ENCODE peak calls at places on chromosomes 12 and 14, in nine cellular contexts. A is IMR-90, K is mesendoderm, E is A549, N is cardiac muscle cell, F is OCI-LY7, I is WERI-Rb-1, G is body of pancreas, C is neural progenitor cell. Q is an unnamed sample.

GRCh38 chr12:3342051-3342450 is 149.0 kb upstream of the PRMT8 start:
- DNase-seq in E (no peak), K (peak), G (peak), F (peak), C (peak), I (peak), N (peak), A (peak), Q (no peak)

GRCh38 chr14:106044949-106045596 is 518.7 kb downstream of the TMEM121 start:
- DNase-seq in F (no peak), G (peak), C (no peak), I (peak), K (peak), N (no peak), A (no peak), E (peak), Q (no peak)

GRCh38 chr12:92363295-92364146 is 217.9 kb upstream of the BTG1 start:
- DNase-seq in C (no peak), G (no peak), E (no peak), N (peak), I (no peak), K (peak), F (peak), A (peak), Q (no peak)

GRCh38 chr14:68140111-68140741 is 320.6 kb downstream of the RAD51B start:
- DNase-seq in F (no peak), I (peak), N (peak), A (peak), C (peak), E (peak), G (peak), K (peak), Q (peak)

GRCh38 chr12:107528731-107529365 is 156.8 kb upstream of the PWP1 start:
- DNase-seq in K (no peak), G (no peak), A (no peak), C (no peak), N (no peak), I (no peak), F (no peak), E (no peak), Q (no peak)

GRCh38 chr14:35121026-35121886 is 534 bp downstream of the PPP2R3C start:
- DNase-seq in C (no peak), I (no peak), A (no peak), F (no peak), G (peak), K (no peak), E (peak), N (peak), Q (no peak)

GRCh38 chr12:22672951-22673350 is 48.0 kb downstream of the ETNK1 start:
- DNase-seq in A (peak), G (no peak), I (no peak), C (no peak), F (no peak), N (peak), E (no peak), K (no peak), Q (peak)

GRCh38 chr14:71645656-71646055 is 286.6 kb upstream of the RGS6 start:
- DNase-seq in N (peak), K (no peak), I (no peak), E (no peak), G (no peak), C (no peak), A (peak), F (no peak), Q (no peak)

GRCh38 chr14:31336646-31337045 is 83.7 kb downstream of the HEATR5A start:
- DNase-seq in F (no peak), C (peak), A (peak), K (no peak), G (no peak), I (no peak), N (peak), E (no peak), Q (peak)

GRCh38 chr12:123150804-123151678 is at the start of gene PITPNM2:
- DNase-seq in C (peak), N (peak), I (peak), A (peak), G (peak), F (peak), E (peak), K (peak), Q (no peak)

GRCh38 chr14:106809615-106810014 is 1283.2 kb downstream of the TMEM121 start:
- DNase-seq in I (no peak), K (no peak), N (no peak), G (no peak), A (no peak), C (no peak), E (no peak), F (no peak), Q (no peak)

GRCh38 chr14:21087294-21088091 is 11.0 kb downstream of the ZNF219 start:
- DNase-seq in A (peak), E (no peak), K (peak), N (peak), C (peak), F (peak), G (no peak), I (no peak), Q (peak)

GRCh38 chr12:83408841-83409240 is 722.1 kb downstream of the TMTC2 start:
- DNase-seq in A (no peak), K (no peak), G (no peak), N (no peak), E (no peak), C (no peak), I (no peak), F (no peak), Q (no peak)

GRCh38 chr12:31618228-31619025 is 27.5 kb upstream of the DENND5B start:
- DNase-seq in E (no peak), A (peak), C (no peak), I (no peak), N (peak), K (no peak), F (no peak), G (no peak), Q (no peak)

GRCh38 chr12:126891789-126892188 is 1375.2 kb upstream of the TMEM132C start:
- DNase-seq in C (no peak), N (no peak), K (peak), I (no peak), F (no peak), A (no peak), G (no peak), E (no peak), Q (no peak)

GRCh38 chr12:110165540-110166159 is 41.5 kb downstream of the IFT81 start:
- DNase-seq in G (no peak), N (no peak), K (peak), F (peak), I (no peak), E (no peak), A (no peak), C (no peak), Q (no peak)

GRCh38 chr14:93818857-93819256 is 30.6 kb upstream of the PRIMA1 start:
- DNase-seq in E (no peak), N (no peak), A (no peak), K (no peak), I (no peak), F (no peak), C (no peak), G (no peak), Q (no peak)

GRCh38 chr14:59282366-59282765 is 93.9 kb downstream of the DAAM1 start:
- DNase-seq in K (no peak), A (peak), C (no peak), G (no peak), I (no peak), E (no peak), N (peak), F (no peak), Q (peak)

GRCh38 chr14:61923348-61923747 is 161.1 kb downstream of the SNAPC1 start:
- DNase-seq in A (peak), E (no peak), N (peak), I (peak), F (no peak), C (no peak), K (peak), G (no peak), Q (no peak)

GRCh38 chr12:121535150-121536057 is 45.4 kb downstream of the KDM2B start:
- DNase-seq in C (no peak), A (no peak), N (no peak), E (no peak), G (no peak), F (no peak), K (no peak), I (no peak), Q (no peak)

GRCh38 chr12:109944561-109944960 is 44.5 kb downstream of the TCHP start:
- DNase-seq in C (no peak), N (no peak), E (no peak), A (no peak), F (no peak), K (no peak), G (no peak), I (no peak), Q (peak)

GRCh38 chr12:34396861-34397590 is 374.7 kb downstream of the ALG10 start:
- DNase-seq in I (peak), F (no peak), K (no peak), A (no peak), G (peak), C (no peak), N (no peak), E (no peak), Q (no peak)

GRCh38 chr12:10241781-10242180 is 29.1 kb downstream of the GABARAPL1 start:
- DNase-seq in N (peak), K (no peak), I (no peak), A (no peak), G (no peak), E (no peak), C (no peak), F (no peak), Q (no peak)

GRCh38 chr12:4290011-4290790 is 16.6 kb downstream of the CCND2 start:
- DNase-seq in C (no peak), E (no peak), N (no peak), I (no peak), K (no peak), G (no peak), A (no peak), F (no peak), Q (no peak)

GRCh38 chr14:100882991-100883788 is 20.3 kb downstream of the RTL1 start:
- DNase-seq in E (no peak), C (no peak), I (no peak), A (no peak), F (no peak), G (no peak), K (no peak), N (no peak), Q (no peak)

GRCh38 chr12:113093409-113094101 is 37.0 kb downstream of the DTX1 start:
- DNase-seq in G (no peak), K (no peak), A (no peak), F (no peak), I (no peak), C (no peak), E (no peak), N (no peak), Q (no peak)

GRCh38 chr14:101017209-101017608 is 113.7 kb upstream of the RTL1 start:
- DNase-seq in G (no peak), N (peak), I (no peak), E (no peak), C (no peak), F (no peak), K (peak), A (peak), Q (no peak)

DNA sequence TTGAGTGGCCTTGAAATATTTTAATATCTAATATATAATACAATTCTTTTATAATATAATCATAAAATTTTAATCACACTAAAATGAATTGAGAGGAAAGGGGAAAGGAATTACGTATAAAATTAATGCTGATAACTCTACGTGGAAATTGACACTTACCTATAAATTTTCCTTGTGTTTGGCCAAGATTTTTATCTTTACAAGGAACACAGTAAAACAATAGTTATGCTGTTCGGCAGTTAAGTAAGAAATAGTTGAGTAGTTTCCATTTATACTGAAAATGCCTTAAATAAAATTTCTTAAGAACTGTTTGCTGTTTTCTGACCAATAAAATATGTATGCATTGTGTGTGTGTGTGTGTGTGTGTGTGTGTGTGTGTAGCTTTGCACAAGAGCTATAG is 294.4 kb downstream of the LRFN5 start:
- DNase-seq in A (no peak), K (no peak), N (no peak), C (no peak), E (no peak), I (no peak), F (no peak), G (no peak), Q (no peak)
- H3K27ac ChIP-seq in A (no peak), K (no peak), N (no peak), C (no peak), E (no peak), I (no peak), F (no peak), G (no peak), Q (no peak)

DNA sequence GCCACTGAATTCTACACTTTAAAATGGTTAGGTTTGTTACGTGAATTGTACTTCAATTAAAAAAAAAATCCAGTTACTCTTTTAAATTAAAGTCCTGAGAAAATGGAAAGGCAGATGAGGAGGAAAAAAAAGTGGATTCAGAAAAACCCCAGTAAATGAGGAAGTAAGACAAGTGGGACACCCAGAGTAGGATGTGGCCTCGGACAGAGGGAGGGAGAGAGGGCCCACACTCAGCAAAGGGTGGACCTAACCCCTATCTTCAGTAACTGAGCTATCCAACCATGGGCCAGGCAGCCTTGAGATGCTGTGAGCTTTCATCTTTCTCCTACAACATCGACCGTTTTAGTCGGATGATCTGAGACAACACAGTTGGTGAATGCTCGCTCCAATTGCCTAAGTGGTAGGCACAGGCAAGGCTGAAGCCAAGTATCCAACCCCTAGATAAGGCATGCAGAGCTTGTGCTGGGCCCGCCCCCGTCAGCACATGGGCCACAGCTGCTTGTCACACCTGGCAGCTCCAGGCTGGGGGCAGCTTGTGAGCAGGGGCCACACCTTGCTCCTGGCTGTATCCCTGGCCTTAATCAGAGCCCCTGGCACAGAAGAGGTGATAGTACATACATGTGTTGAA is 142.1 kb downstream of the TTC7B start:
- DNase-seq in G (no peak), I (no peak), F (no peak), N (no peak), K (no peak), C (no peak), E (no peak), A (no peak), Q (no peak)
- H3K27ac ChIP-seq in G (no peak), I (no peak), F (no peak), N (no peak), K (no peak), C (no peak), E (no peak), A (no peak), Q (no peak)

DNA sequence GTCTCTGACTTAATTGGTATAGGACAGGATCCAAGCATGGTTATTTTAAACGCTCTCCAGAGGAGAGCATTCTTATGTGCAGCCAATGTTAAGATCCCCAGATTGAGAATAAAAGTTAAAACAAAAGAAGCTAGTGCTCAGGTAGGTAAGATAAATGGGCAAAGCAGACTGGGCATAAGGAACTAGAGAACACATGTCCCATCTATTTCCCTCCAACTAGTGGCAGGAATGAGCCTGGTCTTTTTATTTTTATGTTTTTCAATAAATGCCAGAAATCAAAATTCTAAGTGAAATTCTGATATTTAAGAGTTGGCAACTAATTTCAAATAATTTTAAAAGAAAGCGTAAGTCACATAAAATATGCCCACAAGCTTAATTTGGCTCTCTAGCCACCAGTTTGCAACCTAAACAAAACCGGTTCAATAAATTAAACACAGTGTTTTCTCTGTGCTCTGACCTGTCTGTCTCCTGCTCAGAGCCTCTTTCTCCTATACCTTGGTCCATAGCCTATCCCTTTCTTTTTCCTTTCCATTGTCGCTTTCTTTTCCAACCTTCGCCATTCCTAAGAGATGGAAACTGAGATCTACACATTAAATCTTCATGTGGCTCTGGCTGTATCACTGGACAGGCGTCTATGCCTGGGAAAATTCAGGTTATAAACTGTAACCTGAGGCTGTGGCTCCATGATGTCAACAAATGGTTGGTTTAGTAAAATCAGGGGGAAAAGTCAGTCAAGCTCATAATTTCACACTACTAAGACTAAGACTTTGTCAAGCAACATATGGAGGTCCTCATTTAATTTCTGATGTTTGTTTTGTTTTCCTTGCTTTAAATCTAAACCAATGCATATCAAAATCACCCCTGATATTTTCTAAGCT is 5.5 kb downstream of the SLC38A1 start:
- DNase-seq in E (no peak), K (no peak), A (no peak), I (no peak), G (no peak), N (no peak), F (no peak), C (no peak), Q (no peak)
- H3K27ac ChIP-seq in E (no peak), K (no peak), A (no peak), I (peak), G (no peak), N (peak), F (no peak), C (peak), Q (no peak)

GRCh38 chr12:108734200-108734906 is 3.0 kb upstream of the CORO1C start:
- DNase-seq in C (no peak), N (peak), G (peak), F (no peak), I (no peak), A (peak), E (peak), K (peak), Q (peak)
- H3K27ac ChIP-seq in C (no peak), N (no peak), G (peak), F (no peak), I (no peak), A (peak), E (peak), K (no peak), Q (peak)

GRCh38 chr12:29639893-29640495 is 142.5 kb upstream of the OVCH1 start:
- DNase-seq in G (no peak), C (no peak), K (peak), N (peak), A (no peak), F (no peak), E (no peak), I (no peak), Q (no peak)
- H3K27ac ChIP-seq in G (no peak), C (peak), K (peak), N (no peak), A (peak), F (no peak), E (peak), I (no peak), Q (no peak)